ENCODE peak calls at places on chromosomes 13 and 19, in four cellular contexts. X is thoracic aorta, P is sigmoid colon, M is activated T-cell treated with anti-CD3 and anti-CD28 coated beads for 48 hours. G is an unnamed sample.

GRCh38 chr13:20703785-20704458 is 423 bp downstream of the IL17D start:
- DNase-seq in X (no peak), P (peak), M (peak), G (peak)

GRCh38 chr19:38073806-38074685 is 150.0 kb downstream of the DPF1 start:
- DNase-seq in X (no peak), P (no peak), M (no peak), G (no peak)

GRCh38 chr13:105847532-105848295 is 687.7 kb downstream of the EFNB2 start:
- DNase-seq in X (no peak), P (no peak), M (no peak), G (no peak)

GRCh38 chr13:30792257-30793000 is 57.1 kb downstream of the ALOX5AP start:
- DNase-seq in X (peak), P (peak), M (no peak), G (peak)

GRCh38 chr13:39025433-39025839 is 12.5 kb downstream of the PROSER1 start:
- DNase-seq in X (no peak), P (no peak), M (no peak), G (no peak)

GRCh38 chr19:18989316-18989715 is 44.0 kb downstream of the SUGP2 start:
- DNase-seq in X (no peak), P (no peak), M (no peak), G (no peak)

GRCh38 chr13:51241720-51242119 is 19.5 kb downstream of the FAM124A start:
- DNase-seq in X (no peak), P (peak), M (no peak), G (no peak)

GRCh38 chr13:87344176-87344575 is 327.0 kb upstream of the SLITRK5 start:
- DNase-seq in X (no peak), P (no peak), M (no peak), G (no peak)

GRCh38 chr13:86174632-86175031 is 375.4 kb upstream of the SLITRK6 start:
- DNase-seq in X (no peak), P (no peak), M (no peak), G (no peak)

GRCh38 chr19:31676271-31677004 is 327.2 kb upstream of the TSHZ3 start:
- DNase-seq in X (no peak), P (no peak), M (no peak), G (no peak)

GRCh38 chr19:17242431-17243208 is 3.1 kb downstream of the NR2F6 start:
- DNase-seq in X (no peak), P (no peak), M (no peak), G (no peak)

GRCh38 chr13:57634829-57635165 is 3.3 kb downstream of the PCDH17 start:
- DNase-seq in X (no peak), P (no peak), M (no peak), G (peak)

GRCh38 chr13:91017031-91017668 is 330.3 kb upstream of the MIR17HG start:
- DNase-seq in X (no peak), P (no peak), M (peak), G (no peak)

GRCh38 chr19:4058696-4059492 is 7.8 kb downstream of the ZBTB7A start:
- DNase-seq in X (no peak), P (peak), M (no peak), G (no peak)

GRCh38 chr19:11378319-11379189 is 4.1 kb downstream of the SWSAP1 start:
- DNase-seq in X (no peak), P (no peak), M (no peak), G (no peak)

GRCh38 chr13:108987488-108987887 is 358.1 kb downstream of the MYO16 start:
- DNase-seq in X (no peak), P (no peak), M (no peak), G (no peak)

GRCh38 chr19:4965061-4965460 is 3.9 kb upstream of the KDM4B start:
- DNase-seq in X (no peak), P (no peak), M (no peak), G (no peak)

GRCh38 chr19:29367701-29368306 is 154.9 kb upstream of the UQCRFS1 start:
- DNase-seq in X (no peak), P (no peak), M (no peak), G (no peak)

GRCh38 chr19:56403261-56403660 is 871 bp upstream of the ZNF583 start:
- DNase-seq in X (no peak), P (no peak), M (no peak), G (no peak)

G was measured in posterior vena cava.